ENCODE peak calls at places on chromosomes 11 and 22, in six cellular contexts. One of them, this sample, is unnamed.

GRCh38 chr11:7605544-7605943 is 67.8 kb downstream of the CYB5R2 start:
- DNase-seq in Peyer's patch: no peak
- DNase-seq in non-pigmented ciliary epithelial cell: peak
- DNase-seq in NCI-H748 treated with DMSO at 0.1 percent for 48 hours: no peak
- DNase-seq in CD4-positive, alpha-beta T cell: no peak
- DNase-seq in WTC11: no peak
- DNase-seq in this sample: no peak

GRCh38 chr22:23315341-23315917 is 135.1 kb downstream of the BCR start:
- DNase-seq in CD4-positive, alpha-beta T cell: peak
- DNase-seq in WTC11: peak
- DNase-seq in NCI-H748 treated with DMSO at 0.1 percent for 48 hours: peak
- DNase-seq in non-pigmented ciliary epithelial cell: no peak
- DNase-seq in Peyer's patch: peak
- DNase-seq in this sample: no peak

GRCh38 chr11:59012942-59013256 is 73.2 kb upstream of the GLYATL1B start:
- DNase-seq in non-pigmented ciliary epithelial cell: no peak
- DNase-seq in NCI-H748 treated with DMSO at 0.1 percent for 48 hours: no peak
- DNase-seq in WTC11: no peak
- DNase-seq in Peyer's patch: no peak
- DNase-seq in CD4-positive, alpha-beta T cell: no peak
- DNase-seq in this sample: no peak

GRCh38 chr22:39444247-39444800 is 12.5 kb upstream of the MGAT3 start:
- DNase-seq in NCI-H748 treated with DMSO at 0.1 percent for 48 hours: no peak
- DNase-seq in Peyer's patch: no peak
- DNase-seq in WTC11: no peak
- DNase-seq in CD4-positive, alpha-beta T cell: no peak
- DNase-seq in non-pigmented ciliary epithelial cell: no peak
- DNase-seq in this sample: no peak

GRCh38 chr22:38872172-38872830 is at the start of gene CBX6:
- DNase-seq in Peyer's patch: peak
- DNase-seq in non-pigmented ciliary epithelial cell: no peak
- DNase-seq in WTC11: peak
- DNase-seq in CD4-positive, alpha-beta T cell: peak
- DNase-seq in NCI-H748 treated with DMSO at 0.1 percent for 48 hours: peak
- DNase-seq in this sample: no peak

GRCh38 chr22:46111645-46112306 is 38.5 kb upstream of the PPARA start:
- DNase-seq in WTC11: peak
- DNase-seq in non-pigmented ciliary epithelial cell: no peak
- DNase-seq in Peyer's patch: no peak
- DNase-seq in NCI-H748 treated with DMSO at 0.1 percent for 48 hours: no peak
- DNase-seq in CD4-positive, alpha-beta T cell: no peak
- DNase-seq in this sample: no peak

GRCh38 chr11:128424271-128424709 is 163.1 kb downstream of the ETS1 start:
- DNase-seq in CD4-positive, alpha-beta T cell: no peak
- DNase-seq in non-pigmented ciliary epithelial cell: no peak
- DNase-seq in Peyer's patch: peak
- DNase-seq in WTC11: no peak
- DNase-seq in NCI-H748 treated with DMSO at 0.1 percent for 48 hours: no peak
- DNase-seq in this sample: no peak

GRCh38 chr11:62151737-62152102 is 27.9 kb downstream of the INCENP start:
- DNase-seq in WTC11: no peak
- DNase-seq in CD4-positive, alpha-beta T cell: no peak
- DNase-seq in Peyer's patch: no peak
- DNase-seq in NCI-H748 treated with DMSO at 0.1 percent for 48 hours: no peak
- DNase-seq in non-pigmented ciliary epithelial cell: no peak
- DNase-seq in this sample: no peak

GRCh38 chr22:36286096-36286957 is 33.4 kb downstream of the APOL1 start:
- DNase-seq in CD4-positive, alpha-beta T cell: peak
- DNase-seq in NCI-H748 treated with DMSO at 0.1 percent for 48 hours: peak
- DNase-seq in non-pigmented ciliary epithelial cell: peak
- DNase-seq in WTC11: peak
- DNase-seq in Peyer's patch: peak
- DNase-seq in this sample: peak

GRCh38 chr11:44290206-44290605 is 19.7 kb downstream of the ALX4 start:
- DNase-seq in non-pigmented ciliary epithelial cell: no peak
- DNase-seq in Peyer's patch: no peak
- DNase-seq in WTC11: no peak
- DNase-seq in NCI-H748 treated with DMSO at 0.1 percent for 48 hours: no peak
- DNase-seq in CD4-positive, alpha-beta T cell: no peak
- DNase-seq in this sample: no peak

GRCh38 chr22:17629646-17630045 is 1.1 kb upstream of the ATP6V1E1 start:
- DNase-seq in non-pigmented ciliary epithelial cell: no peak
- DNase-seq in CD4-positive, alpha-beta T cell: no peak
- DNase-seq in WTC11: no peak
- DNase-seq in NCI-H748 treated with DMSO at 0.1 percent for 48 hours: no peak
- DNase-seq in Peyer's patch: no peak
- DNase-seq in this sample: no peak

GRCh38 chr11:82757660-82758301 is 24.1 kb upstream of the FAM181B start:
- DNase-seq in WTC11: no peak
- DNase-seq in non-pigmented ciliary epithelial cell: no peak
- DNase-seq in Peyer's patch: no peak
- DNase-seq in CD4-positive, alpha-beta T cell: no peak
- DNase-seq in NCI-H748 treated with DMSO at 0.1 percent for 48 hours: no peak
- DNase-seq in this sample: no peak

GRCh38 chr11:61897387-61898246 is 6.3 kb upstream of the FADS3 start:
- DNase-seq in WTC11: peak
- DNase-seq in non-pigmented ciliary epithelial cell: no peak
- DNase-seq in Peyer's patch: peak
- DNase-seq in CD4-positive, alpha-beta T cell: peak
- DNase-seq in NCI-H748 treated with DMSO at 0.1 percent for 48 hours: peak
- DNase-seq in this sample: no peak

GRCh38 chr11:134261626-134262488 is 8.5 kb downstream of the ACAD8 start:
- DNase-seq in Peyer's patch: no peak
- DNase-seq in non-pigmented ciliary epithelial cell: no peak
- DNase-seq in WTC11: peak
- DNase-seq in NCI-H748 treated with DMSO at 0.1 percent for 48 hours: no peak
- DNase-seq in CD4-positive, alpha-beta T cell: peak
- DNase-seq in this sample: no peak

GRCh38 chr11:5123802-5124521 is 14.2 kb downstream of the OR52A5 start:
- DNase-seq in Peyer's patch: no peak
- DNase-seq in WTC11: peak
- DNase-seq in CD4-positive, alpha-beta T cell: peak
- DNase-seq in non-pigmented ciliary epithelial cell: peak
- DNase-seq in NCI-H748 treated with DMSO at 0.1 percent for 48 hours: peak
- DNase-seq in this sample: peak

GRCh38 chr11:10374386-10374785 is 69.5 kb downstream of the ADM start:
- DNase-seq in NCI-H748 treated with DMSO at 0.1 percent for 48 hours: no peak
- DNase-seq in CD4-positive, alpha-beta T cell: no peak
- DNase-seq in Peyer's patch: no peak
- DNase-seq in WTC11: no peak
- DNase-seq in non-pigmented ciliary epithelial cell: no peak
- DNase-seq in this sample: no peak

GRCh38 chr22:48842976-48843375 is 984.7 kb downstream of the BRD1 start:
- DNase-seq in WTC11: no peak
- DNase-seq in non-pigmented ciliary epithelial cell: no peak
- DNase-seq in NCI-H748 treated with DMSO at 0.1 percent for 48 hours: no peak
- DNase-seq in CD4-positive, alpha-beta T cell: no peak
- DNase-seq in Peyer's patch: no peak
- DNase-seq in this sample: no peak

GRCh38 chr11:43908191-43908590 is 27.6 kb downstream of the ALKBH3 start:
- DNase-seq in WTC11: no peak
- DNase-seq in Peyer's patch: no peak
- DNase-seq in non-pigmented ciliary epithelial cell: no peak
- DNase-seq in CD4-positive, alpha-beta T cell: no peak
- DNase-seq in NCI-H748 treated with DMSO at 0.1 percent for 48 hours: no peak
- DNase-seq in this sample: no peak

GRCh38 chr11:126163074-126163700 is 48.3 kb downstream of the RPUSD4 start:
- DNase-seq in NCI-H748 treated with DMSO at 0.1 percent for 48 hours: no peak
- DNase-seq in non-pigmented ciliary epithelial cell: peak
- DNase-seq in WTC11: no peak
- DNase-seq in CD4-positive, alpha-beta T cell: no peak
- DNase-seq in Peyer's patch: no peak
- DNase-seq in this sample: peak

GRCh38 chr11:2825886-2826678 is 59.5 kb downstream of the CDKN1C start:
- DNase-seq in Peyer's patch: no peak
- DNase-seq in NCI-H748 treated with DMSO at 0.1 percent for 48 hours: no peak
- DNase-seq in non-pigmented ciliary epithelial cell: peak
- DNase-seq in CD4-positive, alpha-beta T cell: no peak
- DNase-seq in WTC11: no peak
- DNase-seq in this sample: peak

GRCh38 chr11:24357620-24358386 is 139.1 kb upstream of the LUZP2 start:
- DNase-seq in Peyer's patch: no peak
- DNase-seq in CD4-positive, alpha-beta T cell: no peak
- DNase-seq in NCI-H748 treated with DMSO at 0.1 percent for 48 hours: no peak
- DNase-seq in WTC11: no peak
- DNase-seq in non-pigmented ciliary epithelial cell: no peak
- DNase-seq in this sample: no peak

GRCh38 chr11:2655834-2656622 is 43.8 kb downstream of the KCNQ1OT1 start:
- DNase-seq in NCI-H748 treated with DMSO at 0.1 percent for 48 hours: no peak
- DNase-seq in non-pigmented ciliary epithelial cell: peak
- DNase-seq in CD4-positive, alpha-beta T cell: no peak
- DNase-seq in Peyer's patch: no peak
- DNase-seq in WTC11: no peak
- DNase-seq in this sample: peak

GRCh38 chr22:30182833-30183232 is 63.7 kb downstream of the LIF start:
- DNase-seq in non-pigmented ciliary epithelial cell: no peak
- DNase-seq in CD4-positive, alpha-beta T cell: no peak
- DNase-seq in NCI-H748 treated with DMSO at 0.1 percent for 48 hours: no peak
- DNase-seq in Peyer's patch: no peak
- DNase-seq in WTC11: no peak
- DNase-seq in this sample: no peak

GRCh38 chr22:29018293-29019189 is 43.1 kb downstream of the C22orf31 start:
- DNase-seq in CD4-positive, alpha-beta T cell: no peak
- DNase-seq in Peyer's patch: no peak
- DNase-seq in non-pigmented ciliary epithelial cell: no peak
- DNase-seq in WTC11: no peak
- DNase-seq in NCI-H748 treated with DMSO at 0.1 percent for 48 hours: no peak
- DNase-seq in this sample: no peak

GRCh38 chr22:37676691-37677627 is 1.5 kb downstream of the LGALS1 start:
- DNase-seq in WTC11: peak
- DNase-seq in NCI-H748 treated with DMSO at 0.1 percent for 48 hours: peak
- DNase-seq in Peyer's patch: peak
- DNase-seq in non-pigmented ciliary epithelial cell: peak
- DNase-seq in CD4-positive, alpha-beta T cell: peak
- DNase-seq in this sample: peak

GRCh38 chr11:33802414-33802950 is 28.2 kb upstream of the FBXO3 start:
- DNase-seq in Peyer's patch: no peak
- DNase-seq in CD4-positive, alpha-beta T cell: no peak
- DNase-seq in WTC11: peak
- DNase-seq in NCI-H748 treated with DMSO at 0.1 percent for 48 hours: no peak
- DNase-seq in non-pigmented ciliary epithelial cell: peak
- DNase-seq in this sample: peak

GRCh38 chr11:47591764-47592163 is 2.4 kb downstream of the C1QTNF4 start:
- DNase-seq in CD4-positive, alpha-beta T cell: no peak
- DNase-seq in non-pigmented ciliary epithelial cell: no peak
- DNase-seq in NCI-H748 treated with DMSO at 0.1 percent for 48 hours: no peak
- DNase-seq in Peyer's patch: no peak
- DNase-seq in WTC11: no peak
- DNase-seq in this sample: no peak

GRCh38 chr11:68113986-68114385 is 7.2 kb downstream of the CHKA start:
- DNase-seq in WTC11: no peak
- DNase-seq in NCI-H748 treated with DMSO at 0.1 percent for 48 hours: no peak
- DNase-seq in CD4-positive, alpha-beta T cell: no peak
- DNase-seq in Peyer's patch: no peak
- DNase-seq in non-pigmented ciliary epithelial cell: no peak
- DNase-seq in this sample: no peak

GRCh38 chr22:30423296-30423958 is 2.1 kb upstream of the MTFP1 start:
- DNase-seq in CD4-positive, alpha-beta T cell: peak
- DNase-seq in non-pigmented ciliary epithelial cell: no peak
- DNase-seq in NCI-H748 treated with DMSO at 0.1 percent for 48 hours: peak
- DNase-seq in Peyer's patch: peak
- DNase-seq in WTC11: peak
- DNase-seq in this sample: no peak

GRCh38 chr11:60184824-60185511 is 2.1 kb upstream of the MS4A6A start:
- DNase-seq in CD4-positive, alpha-beta T cell: no peak
- DNase-seq in non-pigmented ciliary epithelial cell: no peak
- DNase-seq in NCI-H748 treated with DMSO at 0.1 percent for 48 hours: no peak
- DNase-seq in WTC11: no peak
- DNase-seq in Peyer's patch: no peak
- DNase-seq in this sample: no peak

GRCh38 chr11:44324787-44325525 is 15.0 kb upstream of the ALX4 start:
- DNase-seq in Peyer's patch: no peak
- DNase-seq in CD4-positive, alpha-beta T cell: no peak
- DNase-seq in NCI-H748 treated with DMSO at 0.1 percent for 48 hours: peak
- DNase-seq in non-pigmented ciliary epithelial cell: no peak
- DNase-seq in WTC11: no peak
- DNase-seq in this sample: no peak

GRCh38 chr22:32245042-32245441 is 10.1 kb downstream of the SLC5A4 start:
- DNase-seq in Peyer's patch: no peak
- DNase-seq in NCI-H748 treated with DMSO at 0.1 percent for 48 hours: no peak
- DNase-seq in non-pigmented ciliary epithelial cell: no peak
- DNase-seq in CD4-positive, alpha-beta T cell: no peak
- DNase-seq in WTC11: no peak
- DNase-seq in this sample: no peak

GRCh38 chr11:44377121-44377520 is 67.2 kb upstream of the ALX4 start:
- DNase-seq in non-pigmented ciliary epithelial cell: no peak
- DNase-seq in NCI-H748 treated with DMSO at 0.1 percent for 48 hours: no peak
- DNase-seq in WTC11: no peak
- DNase-seq in Peyer's patch: no peak
- DNase-seq in CD4-positive, alpha-beta T cell: no peak
- DNase-seq in this sample: no peak

GRCh38 chr11:111402411-111402810 is 23.3 kb upstream of the POU2AF1 start:
- DNase-seq in Peyer's patch: no peak
- DNase-seq in CD4-positive, alpha-beta T cell: no peak
- DNase-seq in non-pigmented ciliary epithelial cell: no peak
- DNase-seq in WTC11: no peak
- DNase-seq in NCI-H748 treated with DMSO at 0.1 percent for 48 hours: no peak
- DNase-seq in this sample: no peak

GRCh38 chr11:70270104-70270876 is at the start of gene PPFIA1:
- DNase-seq in Peyer's patch: peak
- DNase-seq in WTC11: peak
- DNase-seq in CD4-positive, alpha-beta T cell: peak
- DNase-seq in NCI-H748 treated with DMSO at 0.1 percent for 48 hours: peak
- DNase-seq in non-pigmented ciliary epithelial cell: peak
- DNase-seq in this sample: peak

GRCh38 chr22:38432264-38432663 is 22.7 kb downstream of the KCNJ4 start:
- DNase-seq in Peyer's patch: no peak
- DNase-seq in non-pigmented ciliary epithelial cell: no peak
- DNase-seq in NCI-H748 treated with DMSO at 0.1 percent for 48 hours: no peak
- DNase-seq in WTC11: no peak
- DNase-seq in CD4-positive, alpha-beta T cell: no peak
- DNase-seq in this sample: no peak

GRCh38 chr22:38754247-38755154 is 1.3 kb downstream of the SUN2 start:
- DNase-seq in CD4-positive, alpha-beta T cell: no peak
- DNase-seq in non-pigmented ciliary epithelial cell: no peak
- DNase-seq in WTC11: no peak
- DNase-seq in NCI-H748 treated with DMSO at 0.1 percent for 48 hours: peak
- DNase-seq in Peyer's patch: peak
- DNase-seq in this sample: no peak